ENCODE peak calls at places on chromosome 7, in five cellular contexts. Z is heart left ventricle, O is heart right ventricle, J is neural crest cell, P is mucosa of descending colon. M is an unnamed sample.

GRCh38 chr7:74625446-74625845 is 32.1 kb upstream of the GTF2I start:
- DNase-seq in J (no peak), O (no peak), P (no peak), Z (no peak), M (no peak)

GRCh38 chr7:27603813-27604212 is 58.9 kb downstream of the HIBADH start:
- DNase-seq in O (no peak), J (no peak), P (no peak), Z (no peak), M (no peak)

GRCh38 chr7:79410345-79410744 is 43.1 kb downstream of the MAGI2 start:
- DNase-seq in Z (no peak), O (no peak), P (no peak), J (no peak), M (no peak)

GRCh38 chr7:15305002-15305600 is 256.7 kb downstream of the AGMO start:
- DNase-seq in J (peak; percentile 54), P (peak; percentile 71), O (peak; percentile 16), Z (peak; percentile 43), M (no peak)

GRCh38 chr7:80095545-80095944 is 39.1 kb upstream of the GNAI1 start:
- DNase-seq in P (peak; percentile 24), O (no peak), J (no peak), Z (no peak), M (no peak)

GRCh38 chr7:2670720-2671391 is 17.1 kb upstream of the AMZ1 start:
- DNase-seq in O (peak; percentile 78), Z (peak; percentile 67), J (peak; percentile 81), P (peak; percentile 80), M (no peak)

GRCh38 chr7:84455788-84456187 is 261.2 kb upstream of the SEMA3A start:
- DNase-seq in O (no peak), P (no peak), J (no peak), Z (no peak), M (no peak)

GRCh38 chr7:26348987-26349809 is 57.5 kb downstream of the SNX10 start:
- DNase-seq in O (no peak), P (no peak), Z (no peak), J (no peak), M (no peak)

GRCh38 chr7:151059362-151060112 is at the start of gene SLC4A2:
- DNase-seq in O (peak; percentile 86), J (peak; percentile 61), P (peak; percentile 86), Z (peak; percentile 83), M (no peak)

GRCh38 chr7:132318338-132319318 is 257.6 kb downstream of the PLXNA4 start:
- DNase-seq in O (peak; percentile 84), P (peak; percentile 74), J (peak; percentile 89), Z (peak; percentile 84), M (peak; percentile 69)

GRCh38 chr7:137492889-137493288 is 149.4 kb upstream of the PTN start:
- DNase-seq in Z (no peak), O (no peak), J (no peak), P (no peak), M (no peak)

GRCh38 chr7:123169065-123169464 is 30.7 kb downstream of the SLC13A1 start:
- DNase-seq in Z (no peak), J (no peak), P (no peak), O (no peak), M (no peak)

GRCh38 chr7:108836246-108836645 is 266.6 kb downstream of the DNAJB9 start:
- DNase-seq in P (no peak), O (no peak), Z (no peak), J (no peak), M (no peak)
- TF ChIP-seq CTCF in P (no peak), O (no peak), Z (no peak), J (no peak), M (no peak)

GRCh38 chr7:41711283-41712064 is 8.6 kb upstream of the INHBA start:
- DNase-seq in O (no peak), J (no peak), P (peak; percentile 33), Z (no peak), M (no peak)
- TF ChIP-seq CTCF in O (peak; percentile 47), J (peak; percentile 60), P (no peak), Z (no peak), M (no peak)

GRCh38 chr7:94276797-94277196 is 117.9 kb upstream of the COL1A2 start:
- DNase-seq in P (no peak), O (no peak), Z (no peak), J (no peak), M (no peak)
- TF ChIP-seq CTCF in P (no peak), O (peak; percentile 60), Z (peak; percentile 19), J (peak; percentile 43), M (no peak)

DNA sequence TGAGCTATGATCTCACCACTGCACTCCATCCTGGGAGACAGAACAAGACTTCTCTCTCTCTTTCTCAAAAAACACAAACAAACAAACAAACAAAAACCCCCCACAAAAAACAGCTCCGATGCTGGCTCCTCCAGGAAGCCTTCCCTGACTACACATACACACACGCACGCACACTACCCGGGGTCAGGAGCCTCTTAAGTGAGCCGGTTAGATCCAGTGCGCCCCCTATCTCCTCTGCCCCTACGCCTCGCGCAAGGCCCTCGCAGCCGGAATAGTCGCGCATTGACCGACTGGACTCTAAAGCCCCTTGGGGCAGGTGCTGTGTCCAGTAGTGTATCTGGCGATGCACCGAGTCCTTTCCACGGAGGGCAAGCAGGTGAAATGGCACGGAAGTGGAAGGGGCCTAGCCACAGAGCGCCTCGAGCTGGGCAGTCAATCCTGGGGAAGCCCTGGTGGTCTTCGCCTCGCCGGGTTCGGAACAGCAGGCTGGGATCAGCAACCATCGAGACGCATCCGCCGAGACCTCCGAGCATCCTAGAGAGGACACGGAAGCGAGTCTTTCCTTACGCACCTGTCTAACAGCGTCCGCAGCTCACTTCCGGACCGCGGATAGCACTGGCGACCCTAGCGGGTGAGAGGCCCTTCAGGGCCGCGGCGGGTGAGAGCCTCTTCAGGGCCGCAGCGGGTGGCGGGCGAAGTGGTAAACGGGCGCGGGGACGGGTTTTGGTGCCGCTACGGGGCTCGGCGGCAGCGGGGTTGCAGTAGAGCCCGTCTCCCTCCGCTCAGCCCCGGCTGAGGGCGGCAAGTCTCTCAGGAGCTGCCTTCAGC is at the start of gene ZSCAN25:
- DNase-seq in P (peak; percentile 93), J (peak; percentile 88), O (peak; percentile 89), Z (peak; percentile 93), M (peak; percentile 50)
- TF ChIP-seq CTCF in P (no peak), J (peak; percentile 59), O (peak; percentile 51), Z (no peak), M (no peak)

GRCh38 chr7:154505362-154505761 is 453.2 kb downstream of the DPP6 start:
- DNase-seq in P (no peak), Z (no peak), O (no peak), J (no peak), M (no peak)

GRCh38 chr7:154509192-154509591 is 457.0 kb downstream of the DPP6 start:
- DNase-seq in Z (no peak), J (no peak), P (no peak), O (no peak), M (no peak)

GRCh38 chr7:154504938-154505337 is 452.7 kb downstream of the DPP6 start:
- DNase-seq in P (no peak), O (no peak), J (no peak), Z (no peak), M (no peak)

DNA sequence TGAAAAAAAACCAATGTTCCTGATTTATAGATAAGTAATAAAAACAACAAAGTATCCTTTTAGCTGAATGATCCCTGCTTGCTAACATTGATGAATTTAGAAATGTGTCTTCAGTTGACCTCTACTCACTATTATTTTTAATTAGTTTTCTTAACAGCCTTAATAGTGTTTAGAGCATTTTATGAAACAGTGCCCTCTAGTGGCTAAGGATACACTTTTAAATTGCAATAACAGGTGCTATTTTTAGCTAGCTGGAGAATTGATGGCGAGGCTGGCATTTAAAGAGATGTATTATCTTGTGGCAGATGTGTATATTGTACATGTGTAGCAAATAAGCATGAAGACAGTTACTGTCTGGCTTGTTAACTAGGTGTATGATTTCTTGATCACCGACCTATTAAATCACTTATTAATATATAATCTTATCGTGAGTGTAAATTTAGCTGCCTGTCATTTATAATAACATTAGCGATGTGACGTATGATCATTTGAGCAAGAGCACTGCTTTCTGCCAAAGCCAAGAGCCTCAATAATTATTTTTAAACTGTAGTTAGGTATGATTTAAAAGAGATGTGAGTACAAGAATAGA is 451.9 kb downstream of the DPP6 start:
- DNase-seq in O (no peak), Z (no peak), J (no peak), P (peak; percentile 4), M (no peak)
- TF ChIP-seq CTCF in O (peak; percentile 67), Z (peak; percentile 58), J (peak; percentile 84), P (peak; percentile 24), M (no peak)

DNA sequence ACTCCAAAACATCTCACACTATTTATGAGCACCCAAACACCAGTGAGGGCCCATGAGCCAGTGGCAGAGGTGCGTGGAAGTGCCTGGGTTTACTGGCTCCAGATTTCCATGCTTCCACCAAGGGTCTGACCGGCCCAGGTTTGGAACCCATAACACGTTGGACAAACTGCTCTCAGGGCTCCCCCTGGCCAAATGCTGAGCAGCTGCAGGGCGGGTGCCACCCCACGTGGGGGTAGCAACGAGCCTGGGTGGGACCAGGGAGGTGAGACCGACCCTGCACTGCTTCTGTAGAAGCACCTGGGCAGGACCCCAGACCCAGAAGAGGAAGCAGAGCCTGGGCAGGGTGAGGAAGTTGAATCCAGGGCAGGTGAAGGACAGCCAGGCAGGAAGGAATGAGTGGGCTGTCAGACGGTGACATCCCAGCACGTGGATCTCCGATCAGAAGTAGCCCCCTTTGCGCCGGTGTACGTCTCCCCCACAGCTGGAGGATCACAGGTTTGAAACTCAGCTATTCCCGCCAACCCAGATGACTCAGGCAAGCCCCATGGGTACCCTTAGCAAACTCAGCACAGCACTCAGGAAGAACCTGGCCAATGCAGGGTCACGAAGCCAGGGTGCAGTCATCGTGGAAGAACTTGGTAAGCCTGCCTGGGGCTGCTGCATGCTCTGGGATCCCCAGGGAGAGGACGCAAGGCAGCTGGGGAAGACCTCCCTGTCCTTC is 100.4 kb upstream of the DDC start:
- DNase-seq in J (no peak), O (no peak), Z (peak; percentile 48), P (no peak), M (no peak)
- TF ChIP-seq CTCF in J (no peak), O (no peak), Z (no peak), P (no peak), M (no peak)

DNA sequence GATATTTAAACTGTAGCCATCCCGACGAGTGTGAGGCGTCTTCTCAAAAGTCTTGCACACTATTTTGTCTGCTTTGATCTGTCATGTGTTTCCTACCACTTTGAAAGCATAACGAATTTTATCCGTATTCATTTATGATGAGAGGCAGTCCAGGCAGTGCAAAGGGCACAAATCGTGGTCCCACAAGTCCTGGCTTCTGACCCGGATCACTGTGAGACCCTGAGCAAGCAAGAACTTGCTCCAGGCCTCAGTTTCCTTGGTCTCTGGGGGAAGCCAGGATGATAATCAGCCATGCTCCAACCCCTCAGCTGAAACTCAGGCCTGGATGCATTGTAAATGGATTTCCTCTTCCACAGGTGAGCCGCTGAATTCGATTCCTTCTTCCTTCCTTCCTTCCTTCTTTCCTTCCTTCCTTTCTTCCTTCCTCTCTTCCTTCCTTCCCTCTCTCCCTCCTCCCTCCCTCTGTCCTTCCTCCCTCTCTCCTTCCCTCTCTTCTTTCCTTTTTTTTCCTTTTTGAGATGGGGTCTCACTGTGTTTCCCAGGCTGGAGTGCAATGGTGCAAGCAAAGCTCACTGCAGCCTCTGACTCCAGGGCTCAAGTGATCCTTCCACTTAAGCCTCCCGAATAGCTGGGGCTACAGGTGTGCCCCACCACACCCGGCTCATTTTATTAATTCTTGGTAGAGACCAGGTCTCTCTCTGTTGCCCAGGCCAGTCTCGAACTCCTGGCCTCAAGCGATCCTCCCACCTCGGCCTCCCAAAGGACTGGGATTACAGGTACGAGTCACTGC is 18.4 kb upstream of the ZKSCAN1 start:
- DNase-seq in Z (no peak), P (no peak), O (no peak), J (no peak), M (no peak)
- TF ChIP-seq CTCF in Z (no peak), P (no peak), O (no peak), J (no peak), M (no peak)